ENCODE peak calls at places on chromosomes 13 and 19, in ten cellular contexts. B, G, Z, O, X, I, M, U, V and N are unnamed samples.
A peak's percentile ranks its signal among the peaks of the same experiment; 100 is the strongest.

GRCh38 chr19:21047712-21048111 is 27.3 kb downstream of the ZNF430 start:
- DNase-seq in I (no peak), G (no peak), X (no peak), Z (no peak), B (no peak), V (no peak), U (no peak), M (no peak), O (no peak), N (no peak)

GRCh38 chr13:51549050-51549449 is 35.2 kb upstream of the WDFY2 start:
- DNase-seq in X (no peak), M (no peak), V (no peak), U (peak; percentile 37), Z (no peak), B (no peak), O (no peak), G (no peak), I (no peak), N (no peak)

GRCh38 chr13:109687559-109688448 is 98.6 kb downstream of the IRS2 start:
- DNase-seq in O (no peak), U (no peak), M (no peak), G (no peak), X (no peak), V (no peak), B (peak; percentile 77), I (no peak), Z (no peak), N (no peak)

GRCh38 chr13:83221256-83221655 is 661.0 kb downstream of the SLITRK1 start:
- DNase-seq in X (no peak), M (no peak), I (no peak), G (no peak), U (no peak), V (no peak), O (no peak), Z (no peak), B (no peak), N (no peak)

GRCh38 chr19:1790054-1790762 is 21.9 kb downstream of the ATP8B3 start:
- DNase-seq in B (no peak), X (no peak), O (no peak), V (no peak), I (no peak), M (no peak), Z (no peak), G (no peak), U (no peak), N (no peak)

GRCh38 chr19:16920816-16921529 is 32.2 kb downstream of the F2RL3 start:
- DNase-seq in Z (no peak), I (no peak), M (peak; percentile 42), O (no peak), X (no peak), V (no peak), G (no peak), U (no peak), B (no peak), N (peak; percentile 30)

GRCh38 chr13:110561335-110562033 is at the start of gene RAB20:
- DNase-seq in B (peak; percentile 92), G (peak; percentile 84), U (no peak), M (peak; percentile 38), O (peak; percentile 92), X (peak; percentile 83), Z (peak; percentile 89), I (no peak), V (peak; percentile 77), N (peak; percentile 93)

GRCh38 chr13:111638233-111638632 is 317.8 kb downstream of the TEX29 start:
- DNase-seq in G (no peak), Z (no peak), V (no peak), M (no peak), B (no peak), O (no peak), I (no peak), U (no peak), X (no peak), N (no peak)

GRCh38 chr19:9076886-9077285 is 10.0 kb upstream of the OR1M1 start:
- DNase-seq in Z (no peak), X (no peak), V (no peak), O (no peak), M (no peak), G (no peak), B (no peak), U (no peak), I (no peak), N (no peak)

GRCh38 chr19:56360841-56361240 is 32.5 kb downstream of the ZNF582 start:
- DNase-seq in Z (no peak), O (no peak), I (no peak), X (no peak), V (no peak), G (no peak), B (no peak), U (no peak), M (no peak), N (no peak)

GRCh38 chr19:1125601-1126533 is 22.1 kb downstream of the GPX4 start:
- DNase-seq in M (no peak), V (no peak), I (no peak), G (no peak), B (no peak), O (no peak), U (no peak), Z (no peak), X (no peak), N (no peak)

GRCh38 chr13:110624766-110625756 is 9.7 kb downstream of the NAXD start:
- DNase-seq in V (no peak), O (peak; percentile 70), Z (no peak), G (no peak), M (no peak), I (no peak), U (no peak), X (peak; percentile 43), B (no peak), N (no peak)

GRCh38 chr19:16497042-16497441 is 848 bp downstream of the C19orf44 start:
- DNase-seq in Z (no peak), I (no peak), X (no peak), G (no peak), O (no peak), M (no peak), U (no peak), B (no peak), V (no peak), N (no peak)

GRCh38 chr13:28820099-28821051 is at the start of gene MTUS2:
- DNase-seq in G (no peak), B (no peak), X (peak; percentile 77), Z (no peak), V (peak; percentile 27), O (no peak), M (no peak), I (no peak), U (no peak), N (no peak)

GRCh38 chr19:35211545-35212230 is 16.9 kb downstream of the FAM187B start:
- DNase-seq in B (peak; percentile 70), U (no peak), V (no peak), M (no peak), G (no peak), O (peak; percentile 51), Z (peak; percentile 78), X (no peak), I (no peak), N (peak; percentile 7)

GRCh38 chr19:4322942-4323665 is 15.5 kb downstream of the STAP2 start:
- DNase-seq in O (peak; percentile 86), G (no peak), U (no peak), Z (no peak), I (no peak), V (no peak), B (no peak), M (no peak), X (no peak), N (no peak)

DNA sequence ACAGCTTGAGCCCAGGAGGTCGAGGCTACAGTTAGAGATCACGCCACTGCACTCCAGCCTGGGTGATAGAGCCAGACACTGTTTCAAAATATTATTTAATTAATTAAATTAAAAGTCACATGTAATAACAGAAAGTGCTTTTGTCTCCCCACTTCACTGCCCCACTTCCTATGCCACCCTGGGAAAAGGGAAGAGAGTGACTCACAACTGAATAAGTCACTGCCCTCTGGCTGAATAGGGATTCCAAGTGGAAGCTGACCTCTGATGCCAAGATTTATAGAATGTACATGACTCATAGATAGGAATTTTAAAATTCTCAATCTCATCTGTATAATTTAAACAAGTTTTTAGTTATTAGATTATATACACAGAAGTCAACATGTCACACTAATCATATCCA is 22.2 kb upstream of the ERVV-1 start:
- DNase-seq in M (no peak), O (no peak), X (no peak), B (no peak), G (no peak), V (no peak), Z (no peak), U (no peak), I (no peak), N (no peak)
- TF ChIP-seq POLR2A in M (no peak), O (no peak), X (no peak), B (no peak), G (no peak), V (no peak), Z (no peak), U (no peak), I (no peak), N (no peak)

DNA sequence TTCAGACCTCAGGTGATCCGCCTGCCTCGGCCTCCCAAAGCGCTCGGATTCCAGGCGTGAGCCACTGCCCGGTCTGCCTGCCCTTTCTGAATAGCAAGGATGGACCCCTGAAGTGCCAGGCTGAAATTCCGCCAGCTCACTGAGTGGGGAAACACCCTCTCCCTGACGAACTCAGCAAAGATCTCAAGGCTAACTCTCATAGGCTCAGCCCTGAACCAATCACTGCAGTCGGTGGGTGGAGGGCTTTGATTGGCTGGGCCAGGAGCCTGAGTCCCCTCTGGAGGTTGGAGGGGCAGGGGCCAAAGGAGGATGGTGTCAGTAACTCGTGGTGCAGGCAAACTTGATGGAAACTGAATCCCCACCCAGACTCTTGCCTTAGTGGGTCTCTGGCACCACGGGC is 11.2 kb upstream of the COMP start:
- DNase-seq in M (no peak), B (no peak), V (no peak), Z (no peak), G (no peak), X (peak; percentile 70), I (no peak), U (no peak), O (no peak), N (no peak)
- TF ChIP-seq POLR2AphosphoS5 in M (no peak), B (no peak), V (no peak), Z (no peak), G (no peak), X (no peak), I (no peak), U (no peak), O (no peak), N (no peak)

DNA sequence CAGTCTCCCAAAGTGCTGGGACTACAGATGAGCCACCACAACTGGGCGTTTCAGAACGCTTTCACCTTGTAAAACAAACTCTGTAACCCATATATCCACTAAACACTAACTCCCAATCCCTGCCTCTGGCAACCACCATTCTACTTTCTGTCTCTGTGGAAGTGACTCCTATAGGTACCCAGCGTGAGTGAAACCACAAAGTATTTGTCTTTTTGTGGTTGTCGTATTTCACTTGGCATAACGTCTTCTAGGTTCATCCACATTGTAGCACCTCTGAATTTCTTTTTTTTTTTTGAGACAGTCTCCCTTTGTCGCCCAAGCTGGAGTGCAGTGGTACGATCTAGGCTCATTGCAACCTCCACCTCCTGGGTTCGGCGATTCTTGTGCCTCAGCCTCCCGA is 44.8 kb downstream of the BRD4 start:
- DNase-seq in M (no peak), V (no peak), O (no peak), Z (no peak), I (no peak), X (no peak), G (no peak), U (no peak), B (no peak), N (no peak)
- TF ChIP-seq POLR2A in M (no peak), V (no peak), O (no peak), Z (no peak), I (no peak), X (no peak), G (no peak), U (no peak), B (no peak), N (no peak)

GRCh38 chr19:7544626-7545025 is 9.1 kb downstream of the PNPLA6 start:
- DNase-seq in M (no peak), X (no peak), U (no peak), Z (no peak), V (no peak), G (no peak), B (no peak), I (no peak), O (no peak), N (no peak)
- TF ChIP-seq POLR2AphosphoS5 in M (no peak), X (no peak), U (no peak), Z (no peak), V (no peak), G (no peak), B (no peak), I (no peak), O (no peak), N (no peak)